ENCODE peak calls at places on chromosomes 11 and 22, in nine cellular contexts. P is brain microvascular endothelial cell, D is heart right ventricle, S is GM23248, Q is psoas muscle, I is thoracic aorta, L is AG10803, X is neuronal stem cell, T is GM12865. Z is an unnamed sample.

GRCh38 chr11:66851698-66852465 is 5.0 kb upstream of the LRFN4 start:
- DNase-seq in Q (peak; percentile 39), L (no peak), P (no peak), S (peak; percentile 22), I (no peak), D (no peak), X (no peak), T (peak; percentile 48), Z (no peak)

GRCh38 chr11:61298663-61299244 is 3.6 kb upstream of the VWCE start:
- DNase-seq in S (peak; percentile 19), X (no peak), T (no peak), Q (no peak), I (no peak), L (no peak), P (no peak), D (no peak), Z (peak; percentile 21)

GRCh38 chr22:27780161-27780575 is 21.4 kb downstream of the MN1 start:
- DNase-seq in Q (no peak), D (no peak), L (peak; percentile 74), T (no peak), I (no peak), P (no peak), S (peak; percentile 51), X (no peak), Z (no peak)

GRCh38 chr11:134333951-134334350 is 2.2 kb downstream of the GLB1L2 start:
- DNase-seq in X (no peak), S (no peak), I (no peak), D (no peak), L (no peak), P (no peak), Q (no peak), T (no peak), Z (no peak)

GRCh38 chr22:38415561-38416321 is 39.3 kb downstream of the KCNJ4 start:
- DNase-seq in L (no peak), D (peak; percentile 66), S (no peak), P (no peak), Q (peak; percentile 41), T (no peak), X (no peak), I (no peak), Z (no peak)

GRCh38 chr11:61874460-61874809 is 16.9 kb downstream of the FADS3 start:
- DNase-seq in T (no peak), S (no peak), Q (no peak), P (no peak), X (no peak), L (no peak), I (no peak), D (peak; percentile 77), Z (peak; percentile 29)

GRCh38 chr11:111525456-111525855 is 10.9 kb downstream of the HOATZ start:
- DNase-seq in T (no peak), I (no peak), L (no peak), Q (no peak), P (no peak), D (no peak), S (no peak), X (no peak), Z (no peak)

GRCh38 chr22:37198290-37199102 is 10.4 kb upstream of the C1QTNF6 start:
- DNase-seq in D (peak; percentile 87), S (peak; percentile 84), T (peak; percentile 89), I (no peak), P (peak; percentile 70), Q (peak; percentile 93), X (peak; percentile 76), L (peak; percentile 68), Z (peak; percentile 88)

GRCh38 chr11:72609045-72609444 is 65.2 kb downstream of the PDE2A start:
- DNase-seq in D (no peak), S (peak; percentile 64), Q (no peak), I (no peak), P (no peak), X (no peak), L (peak; percentile 35), T (peak; percentile 48), Z (no peak)

GRCh38 chr22:22098457-22099193 is 116.0 kb upstream of the TOP3B start:
- DNase-seq in S (no peak), I (no peak), D (no peak), Q (no peak), T (peak; percentile 37), P (no peak), L (no peak), X (no peak), Z (no peak)

GRCh38 chr22:22810018-22810427 is 77.6 kb upstream of the IGLL5 start:
- DNase-seq in Q (peak; percentile 71), T (no peak), I (no peak), X (no peak), D (no peak), S (no peak), P (no peak), L (peak; percentile 34), Z (no peak)

GRCh38 chr22:35684270-35684700 is 33.4 kb upstream of the APOL5 start:
- DNase-seq in I (no peak), D (peak; percentile 28), S (peak; percentile 78), X (peak; percentile 26), Q (no peak), L (peak; percentile 63), T (peak; percentile 24), P (peak; percentile 60), Z (peak; percentile 18)

GRCh38 chr22:37274380-37274862 is 7.9 kb upstream of the CYTH4 start:
- DNase-seq in I (no peak), P (no peak), X (no peak), D (peak; percentile 52), S (no peak), T (peak; percentile 62), Q (peak; percentile 69), L (no peak), Z (no peak)

GRCh38 chr22:48923165-48923875 is 904.4 kb downstream of the BRD1 start:
- DNase-seq in S (no peak), P (no peak), X (no peak), T (no peak), Q (no peak), D (no peak), I (no peak), L (no peak), Z (no peak)

GRCh38 chr11:86167499-86168161 is 76.9 kb upstream of the EED start:
- DNase-seq in P (no peak), Q (no peak), I (no peak), S (no peak), L (no peak), X (no peak), T (no peak), D (no peak), Z (no peak)

GRCh38 chr22:38742176-38742942 is 13.4 kb downstream of the SUN2 start:
- DNase-seq in S (no peak), T (no peak), X (no peak), Q (peak; percentile 46), L (no peak), P (no peak), I (no peak), D (no peak), Z (no peak)

GRCh38 chr22:26414347-26414746 is 14.7 kb upstream of the ASPHD2 start:
- DNase-seq in D (no peak), X (no peak), P (no peak), I (no peak), S (no peak), L (no peak), T (no peak), Q (no peak), Z (no peak)

GRCh38 chr22:21443057-21443734 is 24.0 kb upstream of the TMEM191C start:
- DNase-seq in I (no peak), L (no peak), P (no peak), S (no peak), X (no peak), T (no peak), D (peak; percentile 3), Q (peak; percentile 39), Z (no peak)

DNA sequence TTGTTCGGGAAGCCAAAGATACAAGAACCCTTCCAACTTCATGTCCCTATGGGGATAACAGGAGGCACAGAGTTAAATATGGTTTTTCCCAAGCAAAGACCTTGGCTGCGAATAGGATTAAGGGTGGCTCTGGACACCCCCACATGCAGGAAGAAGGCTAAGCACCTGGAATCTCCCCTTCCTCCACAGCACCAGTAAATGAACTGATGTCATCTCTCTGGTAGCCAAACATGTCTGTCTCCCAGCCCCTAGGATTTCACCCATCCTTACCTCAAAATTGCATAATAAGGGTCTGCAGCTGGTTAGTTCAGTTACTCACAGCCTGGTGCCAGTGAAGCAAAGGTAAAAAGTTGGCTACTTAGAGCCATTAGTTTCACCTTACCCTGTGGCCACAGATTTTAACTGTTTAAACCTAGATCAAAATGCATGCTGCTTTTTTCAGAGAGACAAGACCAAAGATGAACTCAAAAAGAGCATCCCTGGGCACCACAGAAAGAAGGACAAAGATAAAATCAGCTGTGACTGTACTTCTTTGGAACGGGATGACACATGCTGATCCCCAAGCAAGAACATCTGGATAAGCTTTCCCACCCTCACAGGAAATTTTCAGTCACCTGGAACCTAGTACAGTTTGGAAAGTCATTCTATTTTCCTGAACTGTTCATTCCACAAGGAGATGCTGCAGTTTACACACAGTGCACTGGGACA is 77.3 kb upstream of the AKIP1 start:
- DNase-seq in Q (no peak), P (no peak), I (no peak), X (no peak), D (no peak), L (peak; percentile 73), T (peak; percentile 30), S (peak; percentile 82), Z (peak; percentile 88)
- H3K4me3 ChIP-seq in Q (no peak overlapping the region), P (no peak overlapping the region), I (no peak overlapping the region), X (no peak overlapping the region), D (no peak overlapping the region), L (no peak overlapping the region), T (no peak overlapping the region), S (peak overlapping the region; percentile 26), Z (no peak overlapping the region)

GRCh38 chr11:4704054-4704789 is at the start of gene MMP26:
- DNase-seq in I (no peak), P (no peak), Q (no peak), D (no peak), T (peak; percentile 36), S (no peak), X (no peak), L (no peak), Z (no peak)
- H3K4me3 ChIP-seq in I (no peak within 1 kb of the TSS), P (no peak within 1 kb of the TSS), Q (no peak within 1 kb of the TSS), D (no peak within 1 kb of the TSS), T (no peak within 1 kb of the TSS), S (no peak within 1 kb of the TSS), X (no peak within 1 kb of the TSS), L (no peak within 1 kb of the TSS), Z (no peak within 1 kb of the TSS)

GRCh38 chr11:124219126-124219525 is 21.8 kb upstream of the OR8G1 start:
- DNase-seq in L (no peak), S (no peak), X (no peak), P (no peak), D (no peak), Q (no peak), T (no peak), I (no peak), Z (no peak)

GRCh38 chr11:124225471-124225870 is 15.4 kb upstream of the OR8G1 start:
- DNase-seq in L (no peak), S (no peak), Q (no peak), X (no peak), I (no peak), P (no peak), D (no peak), T (no peak), Z (no peak)

GRCh38 chr11:124222407-124222806 is 18.5 kb upstream of the OR8G1 start:
- DNase-seq in Q (no peak), P (no peak), D (no peak), I (no peak), X (no peak), T (no peak), L (no peak), S (no peak), Z (no peak)
- H3K4me3 ChIP-seq in Q (no peak overlapping the region), P (no peak overlapping the region), D (no peak overlapping the region), I (no peak overlapping the region), X (no peak overlapping the region), T (no peak overlapping the region), L (no peak overlapping the region), S (no peak overlapping the region), Z (no peak overlapping the region)

GRCh38 chr11:46361283-46362145 is 14.3 kb downstream of the DGKZ start:
- DNase-seq in D (peak; percentile 87), Q (peak; percentile 92), I (no peak), L (peak; percentile 54), P (peak; percentile 69), T (peak; percentile 88), S (peak; percentile 87), X (no peak), Z (no peak)
- H3K4me3 ChIP-seq in D (peak overlapping the region; percentile 60), Q (peak overlapping the region; percentile 76), I (peak overlapping the region; percentile 61), L (no peak overlapping the region), P (peak overlapping the region; percentile 35), T (peak overlapping the region; percentile 44), S (peak overlapping the region; percentile 42), X (no peak overlapping the region), Z (no peak overlapping the region)